ENCODE peak calls at places on chromosomes 6 and 20, in four cellular contexts. E is neural progenitor cell, F is AG04450, O is upper lobe of right lung. H is an unnamed sample.

GRCh38 chr6:85472744-85473143 is 22.9 kb downstream of the NT5E start:
- DNase-seq in E (no peak), F (no peak), O (no peak), H (no peak)

GRCh38 chr20:645318-646106 is 7.5 kb downstream of the SRXN1 start:
- DNase-seq in E (peak), F (peak), O (peak), H (peak)

GRCh38 chr20:47791084-47791599 is 5.9 kb upstream of the SULF2 start:
- DNase-seq in E (no peak), F (no peak), O (no peak), H (no peak)

GRCh38 chr6:8195040-8195713 is 92.8 kb upstream of the EEF1E1 start:
- DNase-seq in E (peak), F (no peak), O (no peak), H (peak)

GRCh38 chr6:109760208-109760607 is 69.1 kb downstream of the FIG4 start:
- DNase-seq in E (no peak), F (no peak), O (no peak), H (no peak)

GRCh38 chr6:54361734-54362133 is 53.5 kb downstream of the TINAG start:
- DNase-seq in E (no peak), F (no peak), O (no peak), H (no peak)

GRCh38 chr20:17958326-17959256 is 10.0 kb downstream of the SNX5 start:
- DNase-seq in E (no peak), F (no peak), O (no peak), H (no peak)

GRCh38 chr6:140806431-140806830 is 1326.3 kb upstream of the GJE1 start:
- DNase-seq in E (no peak), F (no peak), O (no peak), H (no peak)

GRCh38 chr20:31819083-31819784 is at the start of gene MYLK2:
- DNase-seq in E (no peak), F (no peak), O (peak), H (peak)

GRCh38 chr6:44679906-44680698 is 292.6 kb downstream of the CDC5L start:
- DNase-seq in E (no peak), F (no peak), O (no peak), H (no peak)

GRCh38 chr6:114452785-114453401 is 110.1 kb upstream of the HS3ST5 start:
- DNase-seq in E (no peak), F (no peak), O (no peak), H (no peak)

GRCh38 chr20:38827770-38828281 is 22.3 kb downstream of the PPP1R16B start:
- DNase-seq in E (no peak), F (no peak), O (no peak), H (no peak)

GRCh38 chr6:3370361-3371221 is 86.3 kb downstream of the SLC22A23 start:
- DNase-seq in E (no peak), F (no peak), O (no peak), H (no peak)

GRCh38 chr6:25956231-25956630 is 6.4 kb upstream of the TRIM38 start:
- DNase-seq in E (no peak), F (no peak), O (no peak), H (no peak)

GRCh38 chr6:81614292-81614691 is 138.2 kb downstream of the TENT5A start:
- DNase-seq in E (peak), F (peak), O (no peak), H (no peak)

GRCh38 chr6:36625161-36625919 is 31.2 kb downstream of the SRSF3 start:
- DNase-seq in E (peak), F (peak), O (peak), H (no peak)

GRCh38 chr6:136225496-136225895 is 24.6 kb downstream of the MTFR2 start:
- DNase-seq in E (no peak), F (no peak), O (no peak), H (no peak)

GRCh38 chr6:39433630-39434029 is 111.1 kb upstream of the KCNK16 start:
- DNase-seq in E (no peak), F (no peak), O (no peak), H (no peak)

GRCh38 chr6:56911847-56912246 is 43.1 kb upstream of the BEND6 start:
- DNase-seq in E (no peak), F (peak), O (no peak), H (no peak)

GRCh38 chr6:79631800-79632172 is 657 bp downstream of the SH3BGRL2 start:
- DNase-seq in E (no peak), F (no peak), O (no peak), H (no peak)

GRCh38 chr6:154615483-154616025 is 105.1 kb upstream of the CNKSR3 start:
- DNase-seq in E (no peak), F (peak), O (peak), H (no peak)

GRCh38 chr20:23165307-23165750 is 79.2 kb upstream of the CD93 start:
- DNase-seq in E (peak), F (no peak), O (no peak), H (no peak)

GRCh38 chr20:52130406-52130805 is 61.2 kb downstream of the ZFP64 start:
- DNase-seq in E (no peak), F (no peak), O (no peak), H (no peak)

GRCh38 chr6:131923356-131923755 is 27.8 kb downstream of the CCN2 start:
- DNase-seq in E (peak), F (no peak), O (no peak), H (peak)

GRCh38 chr20:46512943-46513844 is at the start of gene ZNF334:
- DNase-seq in E (peak), F (no peak), O (peak), H (peak)

GRCh38 chr6:53493635-53494025 is 51.3 kb downstream of the GCLC start:
- DNase-seq in E (no peak), F (peak), O (no peak), H (no peak)

GRCh38 chr20:34997171-34997570 is 41.5 kb downstream of the MYH7B start:
- DNase-seq in E (no peak), F (no peak), O (no peak), H (no peak)

GRCh38 chr20:38714308-38714707 is 10.0 kb upstream of the SLC32A1 start:
- DNase-seq in E (peak), F (no peak), O (no peak), H (no peak)

GRCh38 chr6:106572875-106573575 is 56.3 kb downstream of the RTN4IP1 start:
- DNase-seq in E (no peak), F (no peak), O (no peak), H (no peak)

GRCh38 chr6:21999012-21999528 is 297.8 kb downstream of the PRL start:
- DNase-seq in E (no peak), F (no peak), O (no peak), H (peak)

GRCh38 chr6:80488190-80488589 is 381.7 kb downstream of the BCKDHB start:
- DNase-seq in E (no peak), F (no peak), O (no peak), H (no peak)

GRCh38 chr20:29741894-29742698 is 1515.4 kb upstream of the DEFB115 start:
- DNase-seq in E (no peak), F (no peak), O (peak), H (no peak)

GRCh38 chr6:11197175-11197535 is 35.3 kb downstream of the NEDD9 start:
- DNase-seq in E (peak), F (peak), O (no peak), H (no peak)

GRCh38 chr20:63103402-63104311 is 96.9 kb upstream of the BHLHE23 start:
- DNase-seq in E (peak), F (no peak), O (no peak), H (no peak)

GRCh38 chr20:63100926-63101699 is 94.3 kb upstream of the BHLHE23 start:
- DNase-seq in E (no peak), F (no peak), O (peak), H (peak)

GRCh38 chr20:63101781-63102719 is 95.3 kb upstream of the BHLHE23 start:
- DNase-seq in E (peak), F (no peak), O (peak), H (peak)

GRCh38 chr20:63104312-63105181 is 97.8 kb upstream of the BHLHE23 start:
- DNase-seq in E (no peak), F (no peak), O (no peak), H (no peak)

GRCh38 chr20:63102720-63103375 is 96.1 kb upstream of the BHLHE23 start:
- DNase-seq in E (peak), F (no peak), O (peak), H (peak)
- H3K27ac ChIP-seq in E (no peak), F (no peak), O (peak), H (no peak)

GRCh38 chr6:165645919-165646318 is 17.1 kb downstream of the PDE10A start:
- DNase-seq in E (no peak), F (no peak), O (no peak), H (no peak)

GRCh38 chr6:165647041-165647440 is 16.0 kb downstream of the PDE10A start:
- DNase-seq in E (no peak), F (no peak), O (no peak), H (no peak)

GRCh38 chr6:165649701-165650137 is 13.3 kb downstream of the PDE10A start:
- DNase-seq in E (no peak), F (no peak), O (no peak), H (no peak)

GRCh38 chr6:165646484-165646883 is 16.6 kb downstream of the PDE10A start:
- DNase-seq in E (no peak), F (no peak), O (no peak), H (no peak)

GRCh38 chr6:165649152-165649551 is 13.9 kb downstream of the PDE10A start:
- DNase-seq in E (no peak), F (no peak), O (no peak), H (no peak)
- H3K27ac ChIP-seq in E (no peak), F (no peak), O (no peak), H (no peak)

DNA sequence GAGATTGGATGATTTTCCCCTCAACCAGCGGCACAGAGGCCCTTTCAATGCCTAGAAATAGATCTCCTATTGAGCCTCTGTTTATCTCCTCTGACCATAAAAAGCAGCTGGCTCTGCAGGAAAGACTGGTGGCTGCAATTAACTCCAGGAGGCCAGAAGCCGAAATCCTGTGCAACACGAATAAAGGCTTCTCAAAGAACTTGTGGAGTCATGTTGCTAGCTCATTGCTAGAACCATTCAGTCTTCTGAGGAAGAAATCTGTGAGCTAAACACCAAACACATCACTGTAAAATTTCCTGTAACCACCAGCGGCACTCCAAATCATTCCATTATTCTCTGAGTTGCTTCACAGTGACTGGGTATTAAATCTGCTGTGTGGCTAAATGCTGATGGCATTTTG is 49.1 kb upstream of the TPD52L1 start:
- DNase-seq in E (peak), F (peak), O (no peak), H (no peak)
- H3K27ac ChIP-seq in E (peak), F (peak), O (no peak), H (peak)

DNA sequence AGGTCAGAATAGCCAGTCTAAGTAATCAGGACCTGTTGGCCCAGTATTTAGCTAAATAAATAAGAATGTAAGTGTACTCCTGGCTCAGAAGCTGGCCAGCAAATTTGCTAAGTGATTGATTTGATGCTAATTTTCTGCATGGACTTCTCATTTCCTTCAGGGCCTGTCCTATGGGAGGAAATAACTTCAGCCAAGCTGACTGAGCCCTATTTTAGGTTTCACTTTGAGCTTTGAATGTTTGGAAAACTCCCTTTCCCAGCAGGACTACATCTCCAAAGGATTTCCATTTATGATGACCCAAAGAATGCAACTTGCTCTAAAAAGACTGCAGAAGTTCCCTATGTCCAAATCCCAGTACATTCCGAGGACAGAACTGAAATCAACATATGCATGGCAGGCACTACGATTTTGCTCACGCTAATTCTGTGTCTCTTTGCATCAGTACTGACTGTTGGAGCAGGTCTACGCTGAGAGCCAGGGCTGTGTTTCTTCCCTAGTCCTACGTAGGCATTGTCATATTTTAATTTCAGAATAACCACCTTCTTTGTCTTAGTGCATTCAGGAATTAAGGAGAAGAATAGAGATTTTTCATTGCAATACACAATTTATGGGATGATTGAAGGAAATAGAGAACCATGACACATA is 441.4 kb upstream of the PLCB4 start:
- DNase-seq in E (no peak), F (no peak), O (no peak), H (no peak)
- H3K27ac ChIP-seq in E (no peak), F (no peak), O (no peak), H (no peak)

GRCh38 chr6:124795879-124796838 is 166.1 kb upstream of the RNF217 start:
- DNase-seq in E (peak), F (no peak), O (no peak), H (peak)
- H3K27ac ChIP-seq in E (no peak), F (no peak), O (no peak), H (no peak)

DNA sequence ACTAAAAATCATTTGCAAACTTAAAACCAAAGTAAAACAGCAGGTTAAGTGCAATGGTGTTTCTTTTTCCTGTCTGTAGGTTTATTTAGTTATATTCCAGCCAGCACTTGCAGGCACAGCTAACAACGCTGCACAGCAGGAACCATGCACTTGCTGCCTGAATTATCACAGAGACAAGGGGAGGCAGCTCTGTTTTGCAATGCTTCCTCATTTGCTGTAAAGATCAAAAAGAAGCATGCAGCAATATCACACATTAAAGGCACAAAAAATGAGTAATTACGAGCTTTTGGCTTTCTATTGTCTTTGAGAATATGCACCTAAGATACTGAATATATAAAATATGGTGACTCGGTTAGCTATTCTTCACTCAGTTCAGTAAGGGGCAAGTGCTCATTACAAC is 241.9 kb downstream of the EPHA7 start:
- DNase-seq in E (no peak), F (no peak), O (no peak), H (no peak)
- H3K27ac ChIP-seq in E (no peak), F (no peak), O (no peak), H (no peak)

GRCh38 chr20:63270606-63271325 is 1.8 kb upstream of the ARFGAP1 start:
- DNase-seq in E (no peak), F (no peak), O (no peak), H (no peak)

GRCh38 chr20:63274381-63275228 is 2.0 kb downstream of the ARFGAP1 start:
- DNase-seq in E (no peak), F (no peak), O (no peak), H (no peak)

GRCh38 chr20:63273635-63274380 is 1.2 kb downstream of the ARFGAP1 start:
- DNase-seq in E (peak), F (peak), O (no peak), H (no peak)

GRCh38 chr20:63272105-63273078 is at the start of gene ARFGAP1:
- DNase-seq in E (peak), F (peak), O (peak), H (peak)

DNA sequence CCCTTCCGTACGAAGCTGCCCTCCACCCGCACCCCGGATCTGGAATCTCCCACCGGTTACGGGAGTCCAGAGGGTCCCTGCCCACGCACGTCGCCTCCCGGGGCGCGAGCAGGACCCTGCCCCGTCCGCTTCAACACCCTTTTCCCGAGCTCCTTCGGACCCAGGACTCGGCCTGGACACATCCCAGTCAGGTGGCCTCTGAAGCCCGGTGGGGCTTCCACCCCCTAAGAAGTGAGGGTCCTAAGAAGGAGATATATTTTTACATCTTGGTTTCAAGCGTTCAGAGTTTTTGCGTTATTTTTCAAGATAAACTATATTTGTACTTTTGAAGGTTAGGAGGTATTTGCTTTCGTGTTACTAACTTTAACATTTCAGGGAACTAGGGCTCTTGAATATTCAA is 567 bp downstream of the ARFGAP1 start:
- DNase-seq in E (no peak), F (no peak), O (no peak), H (no peak)
- H3K27ac ChIP-seq in E (no peak), F (peak), O (peak), H (peak)

GRCh38 chr20:19129976-19130612 is 82.3 kb upstream of the SLC24A3 start:
- DNase-seq in E (no peak), F (no peak), O (no peak), H (no peak)
- H3K27ac ChIP-seq in E (no peak), F (no peak), O (no peak), H (no peak)

GRCh38 chr20:2276015-2276414 is 19.8 kb upstream of the TGM3 start:
- DNase-seq in E (no peak), F (no peak), O (no peak), H (no peak)

GRCh38 chr20:2282181-2282580 is 13.6 kb upstream of the TGM3 start:
- DNase-seq in E (no peak), F (no peak), O (no peak), H (no peak)

GRCh38 chr20:2280083-2280482 is 15.7 kb upstream of the TGM3 start:
- DNase-seq in E (no peak), F (no peak), O (no peak), H (no peak)

GRCh38 chr20:2281563-2281962 is 14.2 kb upstream of the TGM3 start:
- DNase-seq in E (no peak), F (no peak), O (no peak), H (no peak)

GRCh38 chr20:2279245-2279779 is 16.5 kb upstream of the TGM3 start:
- DNase-seq in E (no peak), F (no peak), O (no peak), H (no peak)
- H3K27ac ChIP-seq in E (no peak), F (no peak), O (no peak), H (no peak)